ENCODE peak calls at places on chromosomes 11 and 22, in seven cellular contexts. U is brain microvascular endothelial cell, V is psoas muscle, L is heart left ventricle, T is IMR-90, P is adrenal gland, O is cardiac fibroblast. K is an unnamed sample.

GRCh38 chr11:124900464-124900863 is 2.8 kb upstream of the ROBO4 start:
- DNase-seq in U (peak), V (no peak), L (no peak), T (peak), P (peak), O (peak), K (peak)

GRCh38 chr11:68309621-68310185 is 2.7 kb upstream of the LRP5 start:
- DNase-seq in U (no peak), V (no peak), L (no peak), T (peak), P (no peak), O (no peak), K (no peak)

GRCh38 chr11:31958086-31958735 is 132.7 kb upstream of the RCN1 start:
- DNase-seq in U (peak), V (peak), L (peak), T (peak), P (peak), O (peak), K (no peak)

GRCh38 chr11:74134661-74135515 is 35.9 kb downstream of the C2CD3 start:
- DNase-seq in U (peak), V (no peak), L (no peak), T (peak), P (no peak), O (peak), K (no peak)

GRCh38 chr11:118679483-118679882 is at the start of gene TREH:
- DNase-seq in U (no peak), V (peak), L (no peak), T (no peak), P (no peak), O (no peak), K (no peak)

GRCh38 chr22:43993072-43993760 is 30.9 kb upstream of the PARVB start:
- DNase-seq in U (peak), V (peak), L (peak), T (peak), P (peak), O (peak), K (no peak)

GRCh38 chr11:26331911-26332571 is at the start of gene ANO3:
- DNase-seq in U (peak), V (peak), L (peak), T (peak), P (peak), O (peak), K (peak)

GRCh38 chr22:47624277-47625012 is 862.0 kb downstream of the TBC1D22A start:
- DNase-seq in U (no peak), V (no peak), L (no peak), T (no peak), P (no peak), O (no peak), K (no peak)

GRCh38 chr11:117199061-117199915 is at the start of gene TAGLN:
- DNase-seq in U (peak), V (peak), L (peak), T (peak), P (peak), O (peak), K (peak)

GRCh38 chr11:9250139-9250582 is 15.0 kb downstream of the DENND5A start:
- DNase-seq in U (no peak), V (no peak), L (no peak), T (no peak), P (no peak), O (peak), K (no peak)

GRCh38 chr11:131392528-131393255 is 22.3 kb downstream of the NTM start:
- DNase-seq in U (no peak), V (no peak), L (no peak), T (no peak), P (no peak), O (no peak), K (no peak)

GRCh38 chr22:31248965-31249940 is 37.2 kb downstream of the LIMK2 start:
- DNase-seq in U (no peak), V (no peak), L (no peak), T (no peak), P (no peak), O (no peak), K (no peak)

GRCh38 chr22:45934659-45935341 is 42.2 kb downstream of the WNT7B start:
- DNase-seq in U (peak), V (no peak), L (no peak), T (peak), P (peak), O (peak), K (peak)

GRCh38 chr11:16764888-16765287 is 26.4 kb downstream of the C11orf58 start:
- DNase-seq in U (no peak), V (no peak), L (no peak), T (no peak), P (no peak), O (no peak), K (no peak)

GRCh38 chr22:26953380-26953807 is 296.0 kb downstream of the MIAT start:
- DNase-seq in U (no peak), V (no peak), L (no peak), T (no peak), P (no peak), O (no peak), K (no peak)

GRCh38 chr22:44575344-44576268 is 77.6 kb upstream of the RTL6 start:
- DNase-seq in U (no peak), V (peak), L (peak), T (no peak), P (no peak), O (no peak), K (no peak)

GRCh38 chr11:96257972-96258951 is 84.7 kb downstream of the MAML2 start:
- DNase-seq in U (no peak), V (no peak), L (no peak), T (peak), P (peak), O (no peak), K (no peak)

GRCh38 chr22:28019881-28020861 is 101.1 kb upstream of the PITPNB start:
- DNase-seq in U (peak), V (peak), L (peak), T (peak), P (peak), O (peak), K (no peak)

GRCh38 chr22:50635591-50635990 is 7.6 kb upstream of the ARSA start:
- DNase-seq in U (no peak), V (no peak), L (no peak), T (no peak), P (no peak), O (no peak), K (no peak)

GRCh38 chr11:32382339-32383049 is 52.8 kb downstream of the WT1 start:
- DNase-seq in U (no peak), V (no peak), L (no peak), T (no peak), P (no peak), O (peak), K (no peak)

GRCh38 chr11:32870676-32871075 is 21.9 kb upstream of the QSER1 start:
- DNase-seq in U (no peak), V (no peak), L (no peak), T (no peak), P (no peak), O (no peak), K (no peak)

GRCh38 chr22:45548991-45549736 is 46.5 kb downstream of the FBLN1 start:
- DNase-seq in U (peak), V (peak), L (no peak), T (peak), P (no peak), O (peak), K (peak)

GRCh38 chr11:130454495-130455262 is 6.2 kb downstream of the ADAMTS15 start:
- DNase-seq in U (peak), V (no peak), L (peak), T (peak), P (no peak), O (peak), K (no peak)

GRCh38 chr22:22816766-22817410 is 70.7 kb upstream of the IGLL5 start:
- DNase-seq in U (no peak), V (no peak), L (no peak), T (no peak), P (no peak), O (no peak), K (no peak)

GRCh38 chr11:14350716-14351238 is 8.2 kb downstream of the RRAS2 start:
- DNase-seq in U (no peak), V (no peak), L (no peak), T (peak), P (no peak), O (no peak), K (no peak)

GRCh38 chr11:91373497-91373896 is 851.1 kb upstream of the FAT3 start:
- DNase-seq in U (no peak), V (no peak), L (no peak), T (no peak), P (no peak), O (peak), K (no peak)

GRCh38 chr22:46355369-46355995 is 20.0 kb downstream of the TRMU start:
- DNase-seq in U (peak), V (peak), L (peak), T (peak), P (peak), O (peak), K (no peak)

GRCh38 chr11:118082880-118083543 is 3.8 kb downstream of the SMIM35 start:
- DNase-seq in U (no peak), V (peak), L (no peak), T (no peak), P (peak), O (no peak), K (no peak)

DNA sequence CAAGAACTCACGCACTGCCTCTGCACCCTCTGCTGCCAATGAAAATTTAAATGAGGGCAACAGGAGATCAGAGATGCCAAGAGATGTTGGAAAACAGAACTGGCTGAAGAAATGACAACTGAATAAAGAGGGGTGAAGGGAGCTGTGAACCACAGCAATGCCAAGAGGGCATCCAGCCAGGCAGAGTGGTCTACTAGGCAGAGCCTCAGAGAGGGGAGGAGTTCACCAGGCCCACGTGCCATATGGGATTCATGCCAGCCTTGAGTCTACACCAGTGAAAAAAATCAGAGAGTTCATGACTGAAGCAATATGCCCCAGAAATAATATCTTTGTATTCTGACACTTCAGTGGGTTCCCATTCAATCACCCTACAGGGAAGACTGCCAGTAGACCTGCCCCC is 4.4 kb downstream of the APOL2 start:
- DNase-seq in U (no peak), V (no peak), L (no peak), T (no peak), P (no peak), O (no peak), K (no peak)
- H3K4me3 ChIP-seq in U (no peak), V (peak), L (no peak), T (no peak), P (no peak), O (no peak), K (no peak)

DNA sequence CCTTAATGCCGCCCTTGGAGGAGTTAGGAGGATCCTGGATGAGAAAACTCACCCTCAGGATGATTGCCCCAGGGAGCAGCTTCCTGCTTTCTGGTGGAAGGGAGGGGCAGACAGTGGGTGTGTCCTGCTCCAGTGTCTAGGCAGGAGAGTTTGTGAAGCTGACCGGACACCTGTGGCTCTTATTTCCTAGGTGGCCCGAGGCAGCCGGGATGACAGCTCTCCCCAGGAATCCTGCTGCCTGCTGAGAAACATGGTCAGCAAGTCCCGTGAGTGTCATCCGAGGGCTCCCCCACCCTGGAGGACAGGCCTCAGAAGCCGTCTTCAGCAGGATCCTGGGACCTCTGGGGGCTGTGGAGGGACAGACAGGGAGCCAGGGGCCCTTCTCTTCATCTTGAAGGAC is 50.4 kb downstream of the ST3GAL4 start:
- DNase-seq in U (no peak), V (no peak), L (no peak), T (no peak), P (no peak), O (no peak), K (no peak)
- H3K4me3 ChIP-seq in U (no peak), V (no peak), L (no peak), T (no peak), P (no peak), O (no peak), K (no peak)

GRCh38 chr11:61131186-61131585 is 28.9 kb downstream of the CD5 start:
- DNase-seq in U (no peak), V (no peak), L (no peak), T (no peak), P (no peak), O (no peak), K (no peak)

GRCh38 chr11:61131586-61131985 is 29.3 kb downstream of the CD5 start:
- DNase-seq in U (no peak), V (no peak), L (no peak), T (no peak), P (no peak), O (no peak), K (no peak)

GRCh38 chr11:61127991-61128390 is 25.7 kb downstream of the CD5 start:
- DNase-seq in U (no peak), V (no peak), L (no peak), T (no peak), P (no peak), O (no peak), K (no peak)

GRCh38 chr11:61128947-61129346 is 26.7 kb downstream of the CD5 start:
- DNase-seq in U (no peak), V (no peak), L (no peak), T (no peak), P (no peak), O (no peak), K (no peak)

GRCh38 chr11:61129608-61130523 is 27.6 kb downstream of the CD5 start:
- DNase-seq in U (peak), V (peak), L (peak), T (peak), P (peak), O (peak), K (peak)
- H3K4me3 ChIP-seq in U (peak), V (no peak), L (no peak), T (peak), P (no peak), O (no peak), K (no peak)

DNA sequence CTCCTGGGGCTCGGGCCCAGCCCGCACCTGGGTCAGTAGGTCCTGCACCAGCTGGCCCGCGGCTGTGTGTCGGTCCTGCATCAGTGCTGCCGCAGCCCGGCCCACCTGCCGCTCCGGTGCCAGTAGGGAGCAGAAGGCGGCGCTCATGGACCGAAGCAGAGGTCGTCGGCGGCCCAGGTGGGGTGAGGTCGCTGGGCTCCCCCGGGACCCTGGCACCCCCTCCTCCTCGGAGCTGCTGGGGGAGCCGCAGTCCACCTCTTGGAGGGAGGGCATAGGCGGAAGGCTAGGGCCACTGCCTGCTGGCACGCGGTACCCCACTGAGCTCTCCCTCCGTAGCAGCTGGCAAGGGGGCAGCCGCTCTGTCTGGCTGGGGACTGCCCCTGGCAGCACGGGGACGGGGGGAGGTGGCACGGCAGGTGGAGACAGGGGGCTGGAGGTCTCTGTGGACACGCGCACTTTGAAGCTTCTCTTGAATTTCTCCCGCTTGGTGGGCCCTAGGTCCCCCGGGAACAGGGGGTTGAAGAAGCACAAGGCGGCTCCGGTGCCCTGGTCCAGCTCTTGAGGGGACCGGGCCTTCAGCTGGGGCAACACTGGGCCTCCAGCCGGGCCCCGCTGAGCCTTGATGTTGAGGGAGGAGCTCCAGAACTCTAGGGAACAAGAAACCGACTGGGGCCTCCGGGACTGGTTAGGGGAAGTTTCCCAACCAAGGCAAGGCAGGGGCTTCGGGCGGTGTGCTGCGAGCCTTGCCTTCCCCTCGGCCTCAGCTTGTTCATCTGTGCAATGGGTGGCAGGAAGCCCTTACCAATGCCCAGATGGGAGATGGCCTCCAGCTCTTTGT is 1.4 kb downstream of the RIN1 start:
- DNase-seq in U (no peak), V (peak), L (peak), T (no peak), P (no peak), O (peak), K (no peak)
- H3K4me3 ChIP-seq in U (peak), V (peak), L (peak), T (peak), P (no peak), O (peak), K (peak)

GRCh38 chr11:128685383-128686044 is 8.4 kb upstream of the FLI1 start:
- DNase-seq in U (no peak), V (no peak), L (no peak), T (no peak), P (no peak), O (no peak), K (no peak)

GRCh38 chr11:128686045-128686741 is 7.7 kb upstream of the FLI1 start:
- DNase-seq in U (no peak), V (no peak), L (no peak), T (no peak), P (no peak), O (no peak), K (no peak)

GRCh38 chr11:128687321-128687720 is 6.6 kb upstream of the FLI1 start:
- DNase-seq in U (no peak), V (no peak), L (peak), T (no peak), P (peak), O (no peak), K (no peak)

GRCh38 chr11:128686745-128687177 is 7.1 kb upstream of the FLI1 start:
- DNase-seq in U (peak), V (peak), L (peak), T (peak), P (peak), O (peak), K (no peak)

DNA sequence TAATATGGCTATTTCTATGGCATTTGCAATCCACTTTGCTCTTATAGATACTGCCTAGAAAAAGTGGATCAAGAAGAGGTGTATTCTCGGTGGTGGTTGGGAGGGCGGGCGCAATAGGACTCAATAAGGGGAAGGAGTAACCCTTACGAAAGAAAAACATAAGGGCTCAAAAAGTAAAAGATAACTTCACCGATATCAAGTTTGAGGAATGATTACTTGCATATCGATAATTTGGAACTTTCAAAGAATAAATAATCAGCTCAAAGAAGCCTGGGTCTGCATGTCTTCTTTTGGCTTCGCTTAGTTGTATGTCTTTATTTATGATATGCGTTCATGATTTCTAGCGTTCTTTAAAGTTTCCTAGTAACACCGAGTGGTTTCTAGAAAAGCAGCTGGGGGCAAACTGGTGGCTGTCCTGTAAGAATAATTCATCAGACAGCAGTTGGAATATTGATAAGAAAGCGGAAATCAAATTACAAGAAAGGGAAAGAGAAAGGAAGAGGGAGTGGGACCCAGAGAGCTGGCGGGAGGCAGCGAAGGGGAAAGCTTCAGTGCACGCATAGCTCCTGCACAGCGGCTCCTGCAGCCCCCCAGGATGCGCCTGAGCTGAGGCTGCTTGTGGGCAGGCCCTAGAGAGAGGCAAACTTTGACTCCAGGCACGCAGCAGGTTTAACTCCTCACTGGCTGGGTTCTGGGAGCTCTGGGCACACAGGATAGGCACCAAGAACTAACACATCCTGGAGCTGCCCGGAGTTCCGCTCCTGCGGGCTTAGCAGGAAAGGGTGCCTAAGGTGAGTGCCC is 9.1 kb upstream of the FLI1 start:
- DNase-seq in U (no peak), V (no peak), L (no peak), T (no peak), P (no peak), O (no peak), K (no peak)
- H3K4me3 ChIP-seq in U (peak), V (peak), L (peak), T (peak), P (no peak), O (no peak), K (no peak)

DNA sequence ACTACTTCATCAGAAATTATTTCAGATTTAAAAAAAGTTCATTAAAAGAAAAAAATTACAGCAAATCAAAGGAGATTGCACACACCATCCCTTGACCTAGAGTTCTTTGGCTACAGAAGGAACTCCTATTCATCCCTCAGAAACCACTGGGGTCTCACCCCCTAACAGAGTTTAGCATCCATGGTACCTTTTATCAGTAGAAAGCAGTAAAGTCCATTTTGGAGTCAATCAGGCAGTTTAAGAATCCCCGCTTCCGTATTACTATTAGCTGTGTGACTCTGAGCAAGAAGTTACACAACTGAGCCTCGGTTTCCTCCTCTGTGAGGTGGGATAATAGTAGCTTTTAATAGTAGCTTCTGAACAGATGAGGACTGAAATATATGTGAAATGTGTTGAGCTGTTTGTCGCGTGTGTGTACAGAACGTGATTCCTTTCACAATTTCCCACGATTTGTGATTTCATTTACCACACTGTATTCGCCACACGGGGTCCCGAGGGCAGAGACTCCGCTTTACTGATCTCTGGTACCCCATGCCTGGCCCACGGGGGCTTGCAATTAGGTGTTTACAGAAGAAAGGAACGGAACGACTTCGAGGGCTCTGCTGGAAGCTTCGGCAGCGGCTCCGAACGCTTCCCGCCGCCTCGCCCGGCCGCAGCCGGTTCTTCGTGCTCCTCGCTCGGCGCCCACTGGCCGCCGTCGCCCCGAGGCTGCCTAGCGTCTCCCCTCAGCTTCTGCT is 72.5 kb upstream of the ZBED5 start:
- DNase-seq in U (peak), V (no peak), L (no peak), T (peak), P (no peak), O (peak), K (no peak)
- H3K4me3 ChIP-seq in U (peak), V (peak), L (peak), T (peak), P (peak), O (peak), K (peak)

K was measured in AG09309.